ENCODE peak calls at places on chromosome 22, in ten cellular contexts. J is HEK293T; V is stromal cell of bone marrow; Y is NCI-H1930; U is GM12891; S is T-cell; B is activated CD4-positive, alpha-beta T cell treated with anti-CD3 and anti-CD28 coated beads, Interleukin-2, amount 50 U/mL, for 1 hour; T is hypothalamus; W is stimulated activated CD4-positive, alpha-beta T cell treated with anti-CD3 and anti-CD28 coated beads, Interleukin-1b, Interleukin-23, amount 100 ng/mL, for 24 hours; D is AML-193. G is an unnamed sample.

GRCh38 chr22:39746600-39747262 is 146.8 kb downstream of the ENTHD1 start:
- DNase-seq in Y (no peak), V (no peak), J (no peak), U (no peak), S (no peak), D (no peak), W (no peak), B (peak), T (no peak), G (no peak)

GRCh38 chr22:27996981-27997380 is 77.9 kb upstream of the PITPNB start:
- DNase-seq in V (no peak), U (no peak), J (no peak), T (no peak), D (no peak), Y (no peak), W (no peak), S (no peak), B (no peak), G (no peak)

GRCh38 chr22:46942816-46943783 is 180.7 kb downstream of the TBC1D22A start:
- DNase-seq in V (no peak), T (no peak), Y (no peak), B (no peak), U (no peak), J (no peak), W (no peak), S (no peak), D (no peak), G (no peak)

GRCh38 chr22:39940757-39941305 is 19.4 kb upstream of the TMA7B start:
- DNase-seq in U (no peak), Y (no peak), V (no peak), D (no peak), W (no peak), B (no peak), J (no peak), S (no peak), T (no peak), G (no peak)

GRCh38 chr22:43263645-43264514 is 76.9 kb upstream of the TTLL12 start:
- DNase-seq in Y (no peak), V (no peak), S (peak), U (peak), D (peak), B (peak), W (peak), T (no peak), J (peak), G (no peak)

GRCh38 chr22:43876866-43877509 is 14.7 kb upstream of the SULT4A1 start:
- DNase-seq in B (no peak), J (no peak), D (no peak), T (no peak), U (no peak), Y (no peak), V (no peak), W (no peak), S (no peak), G (no peak)

GRCh38 chr22:49964136-49964492 is 3.5 kb downstream of the PIM3 start:
- DNase-seq in V (no peak), U (no peak), B (no peak), Y (no peak), W (no peak), J (no peak), S (no peak), D (no peak), T (no peak), G (no peak)

GRCh38 chr22:24177456-24177855 is 3.8 kb upstream of the SUSD2 start:
- DNase-seq in U (no peak), T (no peak), W (no peak), J (no peak), V (no peak), Y (no peak), B (no peak), D (no peak), S (no peak), G (no peak)

GRCh38 chr22:50403701-50404101 is 60.6 kb downstream of the PPP6R2 start:
- DNase-seq in J (no peak), B (no peak), W (no peak), V (no peak), D (no peak), S (no peak), T (peak), Y (no peak), U (no peak), G (no peak)

GRCh38 chr22:30041475-30041874 is 38.8 kb upstream of the HORMAD2 start:
- DNase-seq in S (no peak), D (no peak), U (no peak), T (no peak), W (no peak), B (no peak), Y (no peak), V (no peak), J (no peak), G (no peak)

GRCh38 chr22:45344339-45344738 is 34.6 kb downstream of the FAM118A start:
- DNase-seq in W (no peak), V (no peak), Y (no peak), U (no peak), J (peak), D (no peak), T (no peak), S (no peak), B (no peak), G (no peak)

GRCh38 chr22:23246982-23247766 is 66.9 kb downstream of the BCR start:
- DNase-seq in Y (no peak), B (no peak), U (no peak), D (no peak), T (no peak), V (no peak), W (no peak), J (no peak), S (no peak), G (no peak)

GRCh38 chr22:23072911-23073491 is 2.7 kb downstream of the GNAZ start:
- DNase-seq in U (no peak), B (no peak), W (no peak), D (no peak), T (no peak), Y (no peak), J (no peak), S (no peak), V (no peak), G (no peak)

GRCh38 chr22:23242473-23243001 is 62.2 kb downstream of the BCR start:
- DNase-seq in J (peak), Y (no peak), B (no peak), S (no peak), T (no peak), V (no peak), W (no peak), U (no peak), D (no peak), G (no peak)

GRCh38 chr22:27846248-27846760 is 44.7 kb upstream of the MN1 start:
- DNase-seq in B (no peak), T (no peak), W (no peak), V (no peak), U (no peak), Y (no peak), D (no peak), S (no peak), J (no peak), G (no peak)

GRCh38 chr22:19812910-19813309 is 41.8 kb downstream of the GNB1L start:
- DNase-seq in B (no peak), S (no peak), U (no peak), T (no peak), Y (no peak), J (no peak), W (no peak), V (no peak), D (no peak), G (no peak)

GRCh38 chr22:17943533-17944204 is 80.7 kb downstream of the MICAL3 start:
- DNase-seq in B (no peak), Y (no peak), T (no peak), S (no peak), V (no peak), U (no peak), W (no peak), D (no peak), J (no peak), G (no peak)

GRCh38 chr22:35111244-35111643 is 45.3 kb downstream of the ISX start:
- DNase-seq in W (no peak), B (no peak), U (no peak), J (no peak), D (no peak), Y (no peak), V (no peak), T (no peak), S (no peak), G (no peak)

GRCh38 chr22:35390933-35391332 is 9.0 kb upstream of the MCM5 start:
- DNase-seq in V (no peak), D (no peak), S (no peak), U (no peak), B (no peak), J (no peak), W (no peak), Y (no peak), T (no peak), G (no peak)

GRCh38 chr22:39091136-39092081 is 5.6 kb upstream of the APOBEC3H start:
- DNase-seq in T (no peak), D (no peak), Y (no peak), S (no peak), U (no peak), J (no peak), W (no peak), B (no peak), V (no peak), G (no peak)